ENCODE peak calls at places on chromosomes 6 and 20, in nine cellular contexts. One of them, this sample, is unnamed.

GRCh38 chr6:40379811-40380210 is 207.4 kb downstream of the LRFN2 start:
- DNase-seq in A549: no peak
- DNase-seq in GM23338: no peak
- DNase-seq in bronchial epithelial cell: no peak
- DNase-seq in cardiac fibroblast: no peak
- DNase-seq in lung: no peak
- DNase-seq in HCT116: no peak
- DNase-seq in fibroblast of pulmonary artery: no peak
- DNase-seq in breast epithelium: no peak
- DNase-seq in this sample: no peak

GRCh38 chr6:127900935-127901334 is at the start of gene THEMIS:
- DNase-seq in A549: no peak
- DNase-seq in GM23338: no peak
- DNase-seq in bronchial epithelial cell: no peak
- DNase-seq in cardiac fibroblast: no peak
- DNase-seq in lung: no peak
- DNase-seq in HCT116: no peak
- DNase-seq in fibroblast of pulmonary artery: no peak
- DNase-seq in breast epithelium: no peak
- DNase-seq in this sample: no peak

GRCh38 chr20:38303908-38304379 is at the start of gene BPI:
- DNase-seq in A549: no peak
- DNase-seq in GM23338: no peak
- DNase-seq in bronchial epithelial cell: no peak
- DNase-seq in cardiac fibroblast: no peak
- DNase-seq in lung: peak; percentile 34
- DNase-seq in HCT116: no peak
- DNase-seq in fibroblast of pulmonary artery: no peak
- DNase-seq in breast epithelium: no peak
- DNase-seq in this sample: no peak

GRCh38 chr6:133179483-133179882 is 61.7 kb upstream of the EYA4 start:
- DNase-seq in A549: no peak
- DNase-seq in GM23338: no peak
- DNase-seq in bronchial epithelial cell: no peak
- DNase-seq in cardiac fibroblast: no peak
- DNase-seq in lung: no peak
- DNase-seq in HCT116: no peak
- DNase-seq in fibroblast of pulmonary artery: no peak
- DNase-seq in breast epithelium: no peak
- DNase-seq in this sample: no peak

GRCh38 chr6:12748815-12749521 is 32.4 kb downstream of the PHACTR1 start:
- DNase-seq in A549: no peak
- DNase-seq in GM23338: peak; percentile 94
- DNase-seq in bronchial epithelial cell: no peak
- DNase-seq in cardiac fibroblast: no peak
- DNase-seq in lung: no peak
- DNase-seq in HCT116: no peak
- DNase-seq in fibroblast of pulmonary artery: no peak
- DNase-seq in breast epithelium: no peak
- DNase-seq in this sample: no peak

GRCh38 chr6:29925341-29926080 is 16.8 kb upstream of the HLA-A start:
- DNase-seq in A549: no peak
- DNase-seq in GM23338: no peak
- DNase-seq in bronchial epithelial cell: peak; percentile 71
- DNase-seq in cardiac fibroblast: peak; percentile 7
- DNase-seq in lung: no peak
- DNase-seq in HCT116: no peak
- DNase-seq in fibroblast of pulmonary artery: no peak
- DNase-seq in breast epithelium: no peak
- DNase-seq in this sample: no peak

GRCh38 chr6:136788069-136788902 is 4.0 kb downstream of the MAP3K5 start:
- DNase-seq in A549: no peak
- DNase-seq in GM23338: no peak
- DNase-seq in bronchial epithelial cell: peak; percentile 83
- DNase-seq in cardiac fibroblast: peak; percentile 92
- DNase-seq in lung: no peak
- DNase-seq in HCT116: no peak
- DNase-seq in fibroblast of pulmonary artery: peak; percentile 84
- DNase-seq in breast epithelium: no peak
- DNase-seq in this sample: peak; percentile 58

GRCh38 chr20:4709261-4710105 is 12.2 kb upstream of the PRND start:
- DNase-seq in A549: no peak
- DNase-seq in GM23338: no peak
- DNase-seq in bronchial epithelial cell: no peak
- DNase-seq in cardiac fibroblast: no peak
- DNase-seq in lung: no peak
- DNase-seq in HCT116: no peak
- DNase-seq in fibroblast of pulmonary artery: no peak
- DNase-seq in breast epithelium: no peak
- DNase-seq in this sample: no peak

GRCh38 chr20:10715035-10715434 is 41.2 kb upstream of the JAG1 start:
- DNase-seq in A549: peak; percentile 68
- DNase-seq in GM23338: no peak
- DNase-seq in bronchial epithelial cell: peak; percentile 81
- DNase-seq in cardiac fibroblast: peak; percentile 70
- DNase-seq in lung: no peak
- DNase-seq in HCT116: no peak
- DNase-seq in fibroblast of pulmonary artery: peak; percentile 47
- DNase-seq in breast epithelium: no peak
- DNase-seq in this sample: peak; percentile 68

GRCh38 chr6:71288228-71289038 is at the start of gene OGFRL1:
- DNase-seq in A549: peak; percentile 57
- DNase-seq in GM23338: peak; percentile 72
- DNase-seq in bronchial epithelial cell: peak; percentile 45
- DNase-seq in cardiac fibroblast: peak; percentile 70
- DNase-seq in lung: peak; percentile 71
- DNase-seq in HCT116: no peak
- DNase-seq in fibroblast of pulmonary artery: peak; percentile 68
- DNase-seq in breast epithelium: peak; percentile 70
- DNase-seq in this sample: peak; percentile 36

GRCh38 chr6:155381856-155382690 is 67.8 kb upstream of the TFB1M start:
- DNase-seq in A549: no peak
- DNase-seq in GM23338: no peak
- DNase-seq in bronchial epithelial cell: peak; percentile 4
- DNase-seq in cardiac fibroblast: peak; percentile 89
- DNase-seq in lung: no peak
- DNase-seq in HCT116: no peak
- DNase-seq in fibroblast of pulmonary artery: peak; percentile 71
- DNase-seq in breast epithelium: no peak
- DNase-seq in this sample: peak; percentile 55

GRCh38 chr6:133159269-133159795 is 81.8 kb upstream of the EYA4 start:
- DNase-seq in A549: no peak
- DNase-seq in GM23338: no peak
- DNase-seq in bronchial epithelial cell: peak; percentile 21
- DNase-seq in cardiac fibroblast: no peak
- DNase-seq in lung: no peak
- DNase-seq in HCT116: no peak
- DNase-seq in fibroblast of pulmonary artery: no peak
- DNase-seq in breast epithelium: no peak
- DNase-seq in this sample: no peak

GRCh38 chr6:37489697-37490336 is 9.9 kb downstream of the CCDC167 start:
- DNase-seq in A549: no peak
- DNase-seq in GM23338: no peak
- DNase-seq in bronchial epithelial cell: no peak
- DNase-seq in cardiac fibroblast: no peak
- DNase-seq in lung: no peak
- DNase-seq in HCT116: no peak
- DNase-seq in fibroblast of pulmonary artery: no peak
- DNase-seq in breast epithelium: no peak
- DNase-seq in this sample: peak; percentile 5

GRCh38 chr6:158543606-158544185 is 16.2 kb upstream of the TMEM181 start:
- DNase-seq in A549: no peak
- DNase-seq in GM23338: no peak
- DNase-seq in bronchial epithelial cell: no peak
- DNase-seq in cardiac fibroblast: no peak
- DNase-seq in lung: no peak
- DNase-seq in HCT116: no peak
- DNase-seq in fibroblast of pulmonary artery: no peak
- DNase-seq in breast epithelium: no peak
- DNase-seq in this sample: no peak

GRCh38 chr6:30618270-30618787 is 689 bp downstream of the MRPS18B start:
- DNase-seq in A549: no peak
- DNase-seq in GM23338: no peak
- DNase-seq in bronchial epithelial cell: no peak
- DNase-seq in cardiac fibroblast: peak; percentile 61
- DNase-seq in lung: no peak
- DNase-seq in HCT116: no peak
- DNase-seq in fibroblast of pulmonary artery: no peak
- DNase-seq in breast epithelium: no peak
- DNase-seq in this sample: no peak

GRCh38 chr6:150368762-150369161 is at the start of gene IYD:
- DNase-seq in A549: no peak
- DNase-seq in GM23338: no peak
- DNase-seq in bronchial epithelial cell: no peak
- DNase-seq in cardiac fibroblast: no peak
- DNase-seq in lung: peak; percentile 46
- DNase-seq in HCT116: no peak
- DNase-seq in fibroblast of pulmonary artery: no peak
- DNase-seq in breast epithelium: no peak
- DNase-seq in this sample: no peak

GRCh38 chr6:54617730-54618129 is 228.8 kb upstream of the FAM83B start:
- DNase-seq in A549: peak; percentile 9
- DNase-seq in GM23338: no peak
- DNase-seq in bronchial epithelial cell: peak; percentile 64
- DNase-seq in cardiac fibroblast: peak; percentile 64
- DNase-seq in lung: no peak
- DNase-seq in HCT116: no peak
- DNase-seq in fibroblast of pulmonary artery: peak; percentile 80
- DNase-seq in breast epithelium: no peak
- DNase-seq in this sample: peak; percentile 12

GRCh38 chr6:139029470-139030210 is 1.1 kb downstream of the ABRACL start:
- DNase-seq in A549: peak; percentile 37
- DNase-seq in GM23338: peak; percentile 73
- DNase-seq in bronchial epithelial cell: no peak
- DNase-seq in cardiac fibroblast: peak; percentile 63
- DNase-seq in lung: peak; percentile 58
- DNase-seq in HCT116: no peak
- DNase-seq in fibroblast of pulmonary artery: peak; percentile 82
- DNase-seq in breast epithelium: no peak
- DNase-seq in this sample: peak; percentile 26

GRCh38 chr20:2421247-2421646 is 40.5 kb downstream of the TGM6 start:
- DNase-seq in A549: peak; percentile 29
- DNase-seq in GM23338: no peak
- DNase-seq in bronchial epithelial cell: peak; percentile 22
- DNase-seq in cardiac fibroblast: peak; percentile 1
- DNase-seq in lung: no peak
- DNase-seq in HCT116: peak; percentile 21
- DNase-seq in fibroblast of pulmonary artery: peak; percentile 8
- DNase-seq in breast epithelium: no peak
- DNase-seq in this sample: no peak

GRCh38 chr6:72984981-72985665 is 240.2 kb downstream of the KHDC1L start:
- DNase-seq in A549: no peak
- DNase-seq in GM23338: no peak
- DNase-seq in bronchial epithelial cell: no peak
- DNase-seq in cardiac fibroblast: no peak
- DNase-seq in lung: no peak
- DNase-seq in HCT116: no peak
- DNase-seq in fibroblast of pulmonary artery: no peak
- DNase-seq in breast epithelium: no peak
- DNase-seq in this sample: no peak
- H3K4me3 ChIP-seq in A549: no peak overlapping the region
- H3K4me3 ChIP-seq in GM23338: no peak overlapping the region
- H3K4me3 ChIP-seq in bronchial epithelial cell: no peak overlapping the region
- H3K4me3 ChIP-seq in cardiac fibroblast: no peak overlapping the region
- H3K4me3 ChIP-seq in lung: no peak overlapping the region
- H3K4me3 ChIP-seq in HCT116: no peak overlapping the region
- H3K4me3 ChIP-seq in fibroblast of pulmonary artery: no peak overlapping the region
- H3K4me3 ChIP-seq in breast epithelium: no peak overlapping the region
- H3K4me3 ChIP-seq in this sample: no peak overlapping the region

GRCh38 chr6:84728602-84729001 is 35.8 kb downstream of the TBX18 start:
- DNase-seq in A549: peak; percentile 54
- DNase-seq in GM23338: peak; percentile 67
- DNase-seq in bronchial epithelial cell: peak; percentile 67
- DNase-seq in cardiac fibroblast: peak; percentile 61
- DNase-seq in lung: no peak
- DNase-seq in HCT116: peak; percentile 15
- DNase-seq in fibroblast of pulmonary artery: peak; percentile 60
- DNase-seq in breast epithelium: no peak
- DNase-seq in this sample: peak; percentile 14
- TF ChIP-seq CTCF in A549: no peak
- TF ChIP-seq CTCF in GM23338: peak; percentile 52
- TF ChIP-seq CTCF in bronchial epithelial cell: peak; percentile 57
- TF ChIP-seq CTCF in cardiac fibroblast: peak; percentile 55
- TF ChIP-seq CTCF in lung: no peak
- TF ChIP-seq CTCF in HCT116: peak; percentile 48
- TF ChIP-seq CTCF in fibroblast of pulmonary artery: peak; percentile 54
- TF ChIP-seq CTCF in breast epithelium: peak; percentile 17
- TF ChIP-seq CTCF in this sample: peak; percentile 45

DNA sequence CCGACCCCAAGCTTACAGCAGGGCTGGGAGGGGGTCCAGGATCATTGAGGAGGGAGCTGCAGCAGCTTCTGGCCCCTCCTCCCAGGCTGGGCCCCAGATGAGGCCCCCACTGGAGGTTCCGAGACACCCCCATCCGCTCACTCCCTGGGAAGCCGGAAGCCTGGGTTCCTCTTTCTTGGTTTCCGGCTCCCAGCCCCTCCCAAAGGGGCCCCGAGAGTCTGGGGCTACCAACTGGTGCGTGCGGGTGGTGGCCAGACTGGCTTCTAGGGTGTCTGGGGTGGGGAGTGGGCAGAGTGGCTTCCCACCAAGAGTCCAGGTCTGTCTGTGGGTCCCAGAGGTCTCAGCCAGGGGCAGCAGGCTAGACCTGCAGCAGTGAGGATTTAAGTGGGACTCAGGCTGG is 2.2 kb downstream of the RGS19 start:
- DNase-seq in A549: no peak
- DNase-seq in GM23338: no peak
- DNase-seq in bronchial epithelial cell: no peak
- DNase-seq in cardiac fibroblast: no peak
- DNase-seq in lung: no peak
- DNase-seq in HCT116: no peak
- DNase-seq in fibroblast of pulmonary artery: no peak
- DNase-seq in breast epithelium: no peak
- DNase-seq in this sample: no peak
- H3K4me3 ChIP-seq in A549: no peak overlapping the region
- H3K4me3 ChIP-seq in GM23338: no peak overlapping the region
- H3K4me3 ChIP-seq in bronchial epithelial cell: no peak overlapping the region
- H3K4me3 ChIP-seq in cardiac fibroblast: no peak overlapping the region
- H3K4me3 ChIP-seq in lung: no peak overlapping the region
- H3K4me3 ChIP-seq in HCT116: no peak overlapping the region
- H3K4me3 ChIP-seq in fibroblast of pulmonary artery: no peak overlapping the region
- H3K4me3 ChIP-seq in breast epithelium: peak overlapping the region; percentile 78
- H3K4me3 ChIP-seq in this sample: no peak overlapping the region

GRCh38 chr6:160735523-160735922 is 33.5 kb downstream of the PLG start:
- DNase-seq in A549: no peak
- DNase-seq in GM23338: no peak
- DNase-seq in bronchial epithelial cell: no peak
- DNase-seq in cardiac fibroblast: no peak
- DNase-seq in lung: no peak
- DNase-seq in HCT116: no peak
- DNase-seq in fibroblast of pulmonary artery: no peak
- DNase-seq in breast epithelium: no peak
- DNase-seq in this sample: no peak

GRCh38 chr6:160734627-160735026 is 32.6 kb downstream of the PLG start:
- DNase-seq in A549: no peak
- DNase-seq in GM23338: no peak
- DNase-seq in bronchial epithelial cell: no peak
- DNase-seq in cardiac fibroblast: no peak
- DNase-seq in lung: no peak
- DNase-seq in HCT116: no peak
- DNase-seq in fibroblast of pulmonary artery: no peak
- DNase-seq in breast epithelium: no peak
- DNase-seq in this sample: no peak

GRCh38 chr6:160733045-160733646 is 31.1 kb downstream of the PLG start:
- DNase-seq in A549: peak; percentile 47
- DNase-seq in GM23338: peak; percentile 82
- DNase-seq in bronchial epithelial cell: peak; percentile 53
- DNase-seq in cardiac fibroblast: peak; percentile 64
- DNase-seq in lung: peak; percentile 43
- DNase-seq in HCT116: peak; percentile 28
- DNase-seq in fibroblast of pulmonary artery: peak; percentile 51
- DNase-seq in breast epithelium: no peak
- DNase-seq in this sample: peak; percentile 50

GRCh38 chr6:160730911-160731310 is 28.9 kb downstream of the PLG start:
- DNase-seq in A549: peak; percentile 10
- DNase-seq in GM23338: peak; percentile 74
- DNase-seq in bronchial epithelial cell: no peak
- DNase-seq in cardiac fibroblast: peak; percentile 1
- DNase-seq in lung: no peak
- DNase-seq in HCT116: no peak
- DNase-seq in fibroblast of pulmonary artery: no peak
- DNase-seq in breast epithelium: no peak
- DNase-seq in this sample: peak; percentile 3
- TF ChIP-seq CTCF in A549: no peak
- TF ChIP-seq CTCF in GM23338: peak; percentile 36
- TF ChIP-seq CTCF in bronchial epithelial cell: peak; percentile 9
- TF ChIP-seq CTCF in cardiac fibroblast: peak; percentile 14
- TF ChIP-seq CTCF in lung: no peak
- TF ChIP-seq CTCF in HCT116: peak; percentile 44
- TF ChIP-seq CTCF in fibroblast of pulmonary artery: peak; percentile 3
- TF ChIP-seq CTCF in breast epithelium: no peak
- TF ChIP-seq CTCF in this sample: no peak

This sample was measured in brain microvascular endothelial cell.